ENCODE peak calls at places on chromosomes 6 and 20, in seven cellular contexts. P is ovary, H is breast epithelium, Q is endothelial cell of umbilical vein, T is sigmoid colon, G is A549, B is adrenal gland. V is an unnamed sample.
A peak's percentile ranks its signal among the peaks of the same experiment; 100 is the strongest.

GRCh38 chr6:136889271-136890193 is 32.6 kb upstream of the SLC35D3 start:
- DNase-seq in P (no peak), H (no peak), Q (no peak), T (no peak), G (peak; percentile 15), B (no peak), V (no peak)

GRCh38 chr6:109455161-109455501 is 441 bp downstream of the MICAL1 start:
- DNase-seq in P (no peak), H (no peak), Q (peak; percentile 22), T (no peak), G (no peak), B (no peak), V (peak; percentile 35)

GRCh38 chr20:51062065-51062464 is 39.2 kb upstream of the KCNG1 start:
- DNase-seq in P (no peak), H (no peak), Q (no peak), T (no peak), G (no peak), B (no peak), V (no peak)

GRCh38 chr6:100479180-100480035 is 14.7 kb upstream of the SIM1 start:
- DNase-seq in P (no peak), H (no peak), Q (peak; percentile 68), T (no peak), G (peak; percentile 45), B (no peak), V (peak; percentile 56)

GRCh38 chr6:30615958-30616810 is 859 bp downstream of the PPP1R10 start:
- DNase-seq in P (no peak), H (peak; percentile 43), Q (peak; percentile 43), T (peak; percentile 69), G (peak; percentile 60), B (peak; percentile 40), V (peak; percentile 85)

GRCh38 chr6:169165031-169165430 is 88.6 kb downstream of the THBS2 start:
- DNase-seq in P (no peak), H (no peak), Q (no peak), T (peak; percentile 20), G (no peak), B (no peak), V (no peak)

GRCh38 chr20:63828545-63828944 is 2.5 kb downstream of the ZBTB46 start:
- DNase-seq in P (no peak), H (no peak), Q (no peak), T (no peak), G (no peak), B (no peak), V (no peak)

GRCh38 chr20:57323034-57323433 is 6.6 kb upstream of the SPO11 start:
- DNase-seq in P (peak; percentile 79), H (peak; percentile 32), Q (no peak), T (no peak), G (no peak), B (no peak), V (no peak)

GRCh38 chr6:155301867-155302266 is 12.4 kb downstream of the TFB1M start:
- DNase-seq in P (no peak), H (no peak), Q (no peak), T (no peak), G (no peak), B (no peak), V (no peak)

GRCh38 chr6:156889469-156889868 is 112.3 kb downstream of the ARID1B start:
- DNase-seq in P (no peak), H (no peak), Q (no peak), T (no peak), G (no peak), B (no peak), V (no peak)

GRCh38 chr6:143021543-143021942 is 39.1 kb upstream of the AIG1 start:
- DNase-seq in P (no peak), H (no peak), Q (no peak), T (no peak), G (no peak), B (no peak), V (no peak)

GRCh38 chr6:28124350-28124970 is at the start of gene ZSCAN16:
- DNase-seq in P (peak; percentile 86), H (peak; percentile 62), Q (peak; percentile 84), T (peak; percentile 89), G (peak; percentile 86), B (peak; percentile 82), V (peak; percentile 89)
- TF ChIP-seq POLR2A in P (no peak), H (no peak), Q (peak; percentile 92), T (no peak), G (peak; percentile 41), B (no peak), V (peak; percentile 91)

GRCh38 chr6:23213651-23214050 is 644.3 kb downstream of the HDGFL1 start:
- DNase-seq in P (no peak), H (no peak), Q (no peak), T (no peak), G (no peak), B (no peak), V (no peak)
- TF ChIP-seq POLR2A in P (no peak), H (no peak), Q (no peak), T (no peak), G (no peak), B (no peak), V (no peak)

GRCh38 chr6:166306378-166307081 is 1.7 kb downstream of the PRR18 start:
- DNase-seq in P (no peak), H (no peak), Q (no peak), T (no peak), G (no peak), B (no peak), V (no peak)

GRCh38 chr6:166308769-166309589 is 787 bp upstream of the PRR18 start:
- DNase-seq in P (no peak), H (no peak), Q (no peak), T (no peak), G (no peak), B (no peak), V (no peak)

GRCh38 chr6:166305562-166306117 is 2.6 kb downstream of the PRR18 start:
- DNase-seq in P (no peak), H (no peak), Q (no peak), T (no peak), G (no peak), B (no peak), V (no peak)

GRCh38 chr6:166307981-166308768 is at the start of gene PRR18:
- DNase-seq in P (no peak), H (no peak), Q (no peak), T (no peak), G (no peak), B (no peak), V (no peak)

DNA sequence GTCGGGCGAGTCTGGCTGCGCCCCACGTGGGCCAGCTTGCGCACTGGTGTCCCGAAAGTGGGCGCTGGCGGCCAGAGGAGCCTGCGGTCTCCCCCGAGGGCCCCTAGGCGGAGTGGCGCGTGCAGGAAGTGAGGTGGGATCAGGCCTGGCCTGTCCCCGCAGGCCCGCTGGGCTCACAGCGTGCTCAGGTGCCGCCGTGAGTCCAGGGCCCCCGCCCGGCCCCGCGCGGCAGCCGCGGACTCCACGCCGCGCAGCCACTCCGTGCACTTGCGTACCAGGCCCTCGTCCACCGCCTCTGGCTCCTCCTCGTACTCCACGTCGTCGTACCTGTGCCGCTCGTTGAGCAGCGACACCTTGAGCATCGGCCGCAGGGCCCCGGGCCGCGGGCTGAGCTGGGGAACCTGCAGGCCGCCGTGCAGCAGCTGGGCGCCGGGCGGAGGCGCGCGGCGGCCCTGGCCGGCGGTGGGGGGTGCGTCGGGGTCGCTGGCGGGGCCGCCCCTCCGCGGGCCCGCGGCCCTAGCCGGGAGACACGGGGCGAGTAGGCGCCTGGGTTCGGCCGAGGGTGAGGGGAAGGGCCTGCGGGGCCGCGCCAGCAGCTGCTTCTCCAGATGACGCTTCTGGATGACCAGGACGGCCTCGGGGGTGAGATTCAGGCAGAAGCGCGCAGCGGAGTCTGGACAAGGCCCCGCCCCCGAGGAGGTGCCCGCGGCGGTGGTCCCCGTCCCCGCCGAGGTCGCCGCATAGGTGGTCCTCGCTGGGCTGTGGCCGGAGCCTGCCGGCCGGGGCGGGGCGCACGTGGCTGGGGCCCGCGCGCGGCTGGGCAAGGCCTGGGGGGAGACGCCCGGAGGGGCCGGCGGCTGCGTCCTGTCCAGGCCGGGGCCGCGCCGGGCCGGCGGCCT is 861 bp downstream of the PRR18 start:
- DNase-seq in P (no peak), H (no peak), Q (no peak), T (no peak), G (no peak), B (no peak), V (no peak)
- TF ChIP-seq POLR2A in P (no peak), H (no peak), Q (no peak), T (no peak), G (no peak), B (no peak), V (no peak)

GRCh38 chr6:24402697-24403500 is at the start of gene MRS2:
- DNase-seq in P (peak; percentile 86), H (peak; percentile 88), Q (peak; percentile 84), T (peak; percentile 87), G (peak; percentile 86), B (peak; percentile 88), V (peak; percentile 86)
- TF ChIP-seq POLR2A in P (no peak), H (peak; percentile 45), Q (peak; percentile 87), T (peak; percentile 15), G (peak; percentile 94), B (peak; percentile 47), V (peak; percentile 74)

GRCh38 chr6:27866370-27867050 is 45.7 kb downstream of the OR2B2 start:
- DNase-seq in P (no peak), H (no peak), Q (peak; percentile 82), T (no peak), G (peak; percentile 23), B (no peak), V (peak; percentile 92)

GRCh38 chr6:27864906-27865883 is 47.0 kb downstream of the OR2B2 start:
- DNase-seq in P (peak; percentile 65), H (peak; percentile 70), Q (peak; percentile 98), T (peak; percentile 74), G (peak; percentile 87), B (peak; percentile 79), V (peak; percentile 98)

GRCh38 chr6:27867941-27868705 is 44.1 kb downstream of the OR2B2 start:
- DNase-seq in P (no peak), H (no peak), Q (peak; percentile 28), T (no peak), G (no peak), B (no peak), V (peak; percentile 69)

GRCh38 chr6:27865952-27866369 is 46.2 kb downstream of the OR2B2 start:
- DNase-seq in P (no peak), H (no peak), Q (no peak), T (no peak), G (peak; percentile 23), B (peak; percentile 6), V (peak; percentile 93)

GRCh38 chr6:27867051-27867940 is 44.9 kb downstream of the OR2B2 start:
- DNase-seq in P (no peak), H (no peak), Q (peak; percentile 82), T (peak; percentile 73), G (peak; percentile 61), B (peak; percentile 65), V (peak; percentile 94)
- TF ChIP-seq POLR2A in P (no peak), H (peak; percentile 9), Q (peak; percentile 59), T (no peak), G (peak; percentile 22), B (peak; percentile 56), V (peak; percentile 99)

DNA sequence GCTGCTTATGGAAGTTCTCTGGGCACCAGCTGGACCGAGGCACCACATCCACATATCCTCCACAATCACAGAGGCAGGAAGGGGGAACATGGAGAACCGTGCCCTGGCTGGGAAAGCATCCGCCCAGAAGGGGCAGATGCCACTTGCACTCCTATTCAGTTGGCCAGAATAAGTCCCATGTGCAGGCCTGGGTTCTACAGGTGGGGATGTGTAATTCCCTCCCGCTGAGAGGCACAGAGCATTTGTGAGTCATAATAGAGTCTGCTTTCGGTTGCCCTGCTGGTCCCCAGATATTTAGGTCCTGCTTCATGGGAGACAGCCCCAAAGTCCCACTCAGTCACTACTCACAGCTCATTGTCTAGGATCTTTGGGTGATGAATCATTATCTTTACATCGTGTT is 104.0 kb downstream of the PHACTR3 start:
- DNase-seq in P (no peak), H (no peak), Q (no peak), T (no peak), G (no peak), B (no peak), V (no peak)
- TF ChIP-seq POLR2A in P (no peak), H (no peak), Q (no peak), T (no peak), G (no peak), B (no peak), V (no peak)

V was measured in erythroblast.